ENCODE peak calls at places on chromosomes 7 and 10, in seven cellular contexts. E is CD8-positive, alpha-beta memory T cell; W is hepatocyte; P is mesenchymal stem cell; Y is body of pancreas; O is spleen; L is SJSA1. N is an unnamed sample. For H3K9me3, the result is how much of the 10 kb centered on the place peaks cover.

GRCh38 chr7:42972703-42973500 is 40.7 kb downstream of the MRPL32 start:
- DNase-seq in E (no peak), W (peak), P (peak), Y (peak), O (no peak), L (peak), N (peak)

GRCh38 chr7:110407242-110407641 is 683.7 kb upstream of the LRRN3 start:
- DNase-seq in E (no peak), W (no peak), P (no peak), Y (no peak), O (no peak), L (no peak), N (no peak)

GRCh38 chr7:25856056-25856780 is 295.8 kb upstream of the NFE2L3 start:
- DNase-seq in E (no peak), W (no peak), P (peak), Y (no peak), O (no peak), L (no peak), N (peak)

GRCh38 chr7:27073066-27073465 is 22.7 kb downstream of the HOXA1 start:
- DNase-seq in E (no peak), W (no peak), P (no peak), Y (no peak), O (no peak), L (no peak), N (no peak)

GRCh38 chr10:60382946-60383681 is 6.6 kb downstream of the ANK3 start:
- DNase-seq in E (no peak), W (no peak), P (peak), Y (no peak), O (no peak), L (no peak), N (no peak)

GRCh38 chr7:66452165-66452564 is 176.5 kb upstream of the KCTD7 start:
- DNase-seq in E (no peak), W (no peak), P (no peak), Y (no peak), O (no peak), L (no peak), N (no peak)

GRCh38 chr10:8133146-8133545 is 78.7 kb downstream of the GATA3 start:
- DNase-seq in E (no peak), W (no peak), P (no peak), Y (no peak), O (no peak), L (no peak), N (no peak)

GRCh38 chr10:12455774-12456173 is 106.4 kb downstream of the CAMK1D start:
- DNase-seq in E (no peak), W (no peak), P (peak), Y (no peak), O (no peak), L (no peak), N (no peak)

GRCh38 chr7:23012797-23013714 is 874 bp downstream of the HYCC1 start:
- DNase-seq in E (no peak), W (peak), P (peak), Y (no peak), O (peak), L (peak), N (peak)

GRCh38 chr7:27560706-27561235 is 101.9 kb downstream of the HIBADH start:
- DNase-seq in E (no peak), W (no peak), P (peak), Y (no peak), O (no peak), L (peak), N (no peak)

GRCh38 chr7:3279147-3279818 is 21.8 kb upstream of the SDK1 start:
- DNase-seq in E (no peak), W (no peak), P (no peak), Y (no peak), O (no peak), L (no peak), N (no peak)

GRCh38 chr10:71799112-71799511 is 25.8 kb upstream of the VSIR start:
- DNase-seq in E (no peak), W (no peak), P (no peak), Y (no peak), O (no peak), L (no peak), N (no peak)

GRCh38 chr7:2109936-2110585 is 122.7 kb downstream of the MAD1L1 start:
- DNase-seq in E (no peak), W (peak), P (peak), Y (peak), O (no peak), L (peak), N (no peak)

GRCh38 chr10:17735166-17735941 is 16.6 kb upstream of the TMEM236 start:
- DNase-seq in E (no peak), W (no peak), P (no peak), Y (peak), O (no peak), L (no peak), N (no peak)

GRCh38 chr10:129670124-129670523 is 203.1 kb downstream of the MGMT start:
- DNase-seq in E (no peak), W (no peak), P (no peak), Y (no peak), O (no peak), L (no peak), N (no peak)

GRCh38 chr10:123522702-123523312 is 143.3 kb upstream of the GPR26 start:
- DNase-seq in E (no peak), W (no peak), P (no peak), Y (no peak), O (no peak), L (no peak), N (no peak)

GRCh38 chr10:46545861-46546590 is 10.4 kb downstream of the GPRIN2 start:
- DNase-seq in E (no peak), W (no peak), P (no peak), Y (no peak), O (peak), L (no peak), N (no peak)

GRCh38 chr7:19853261-19853832 is 79.9 kb upstream of the TMEM196 start:
- DNase-seq in E (no peak), W (no peak), P (no peak), Y (no peak), O (no peak), L (no peak), N (no peak)

DNA sequence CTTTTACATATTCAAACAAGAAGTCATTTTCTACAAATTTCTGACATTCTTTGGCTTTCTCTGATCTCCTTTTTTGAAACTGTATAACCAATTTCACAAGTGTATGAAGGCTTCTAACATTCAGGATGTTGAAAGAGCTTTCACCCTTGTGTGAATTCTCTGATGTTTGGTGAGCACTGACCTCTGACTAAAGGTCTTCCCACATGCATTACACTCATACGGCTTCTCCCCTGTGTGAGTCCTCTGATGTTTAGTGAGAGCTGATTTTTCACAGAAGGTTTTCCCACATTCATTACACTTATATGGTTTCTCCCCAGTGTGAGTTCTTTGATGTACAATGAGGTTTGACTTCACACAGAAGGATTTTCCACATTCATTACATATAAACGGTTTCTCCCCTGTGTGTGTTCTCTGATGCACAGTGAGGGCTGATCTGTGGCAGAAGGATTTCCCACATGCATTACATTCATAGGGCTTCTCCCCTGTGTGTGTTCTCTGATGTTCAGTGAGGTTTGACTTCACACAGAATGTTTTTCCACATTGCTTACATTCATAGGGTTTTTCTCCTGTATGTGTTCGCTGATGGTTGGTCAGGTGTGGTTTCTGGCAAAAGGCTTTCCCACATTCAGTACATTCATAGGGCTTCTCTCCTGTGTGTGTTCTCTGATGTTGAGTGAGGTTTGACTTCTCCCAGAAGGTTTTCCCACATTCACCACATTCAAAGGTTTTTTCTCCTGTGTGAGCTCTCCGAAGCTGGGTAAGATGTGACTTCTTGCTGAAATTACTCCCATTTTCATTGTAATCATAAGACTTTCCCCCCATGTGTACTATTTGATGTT is 25.7 kb downstream of the ZNF248 start:
- DNase-seq in E (no peak), W (no peak), P (no peak), Y (no peak), O (no peak), L (no peak), N (no peak)
- H3K9me3 ChIP-seq in E (under half), W (under half), P (half or more), Y (half or more), O (half or more), L (under half), N (under half)

GRCh38 chr7:46202379-46202778 is 281.3 kb upstream of the IGFBP3 start:
- DNase-seq in E (no peak), W (no peak), P (no peak), Y (no peak), O (no peak), L (no peak), N (no peak)
- H3K27ac ChIP-seq in E (no peak), W (no peak), P (no peak), Y (no peak), O (no peak), L (no peak), N (no peak)

GRCh38 chr10:42583828-42584227 is 54.5 kb downstream of the ZNF33B start:
- DNase-seq in E (no peak), W (no peak), P (no peak), Y (no peak), O (no peak), L (no peak), N (no peak)
- H3K9me3 ChIP-seq in E (under half), W (under half), P (under half), Y (under half), O (under half), L (under half), N (under half)

GRCh38 chr10:102134416-102134815 is 1.6 kb downstream of the PPRC1 start:
- DNase-seq in E (no peak), W (no peak), P (no peak), Y (no peak), O (peak), L (no peak), N (no peak)

GRCh38 chr10:102133373-102134195 is 744 bp downstream of the PPRC1 start:
- DNase-seq in E (peak), W (peak), P (peak), Y (peak), O (peak), L (peak), N (peak)

GRCh38 chr10:102131286-102132170 is 1.3 kb upstream of the PPRC1 start:
- DNase-seq in E (no peak), W (no peak), P (peak), Y (no peak), O (no peak), L (peak), N (no peak)

GRCh38 chr10:102132563-102133372 is at the start of gene PPRC1:
- DNase-seq in E (peak), W (peak), P (peak), Y (peak), O (peak), L (peak), N (peak)

GRCh38 chr10:102132193-102132562 is 662 bp upstream of the PPRC1 start:
- DNase-seq in E (no peak), W (no peak), P (no peak), Y (no peak), O (no peak), L (no peak), N (no peak)
- H3K27ac ChIP-seq in E (peak), W (peak), P (no peak), Y (peak), O (peak), L (no peak), N (peak)

GRCh38 chr10:37534166-37534565 is 323.2 kb downstream of the ZNF248 start:
- DNase-seq in E (no peak), W (no peak), P (no peak), Y (no peak), O (no peak), L (no peak), N (no peak)
- H3K9me3 ChIP-seq in E (under half), W (under half), P (under half), Y (under half), O (under half), L (under half), N (under half)